ENCODE peak calls at places on chromosome 18, in ten cellular contexts. P is esophagus squamous epithelium; K is heart left ventricle; I is GM23338; U is suprapubic skin; G is ovary; O is effector memory CD4-positive, alpha-beta T cell; Q is naive thymus-derived CD4-positive, alpha-beta T cell; W is left lung; R is GM23248. M is an unnamed sample.

GRCh38 chr18:58229162-58229561 is 185.1 kb downstream of the NEDD4L start:
- DNase-seq in Q (no peak), K (no peak), R (no peak), P (no peak), G (no peak), W (no peak), I (no peak), U (no peak), O (no peak), M (no peak)

GRCh38 chr18:70280007-70280925 is 8.6 kb upstream of the SOCS6 start:
- DNase-seq in G (no peak), O (no peak), Q (no peak), R (peak; percentile 40), K (no peak), P (no peak), I (no peak), W (no peak), U (no peak), M (no peak)

GRCh38 chr18:38539373-38539772 is 973.8 kb upstream of the CELF4 start:
- DNase-seq in I (peak; percentile 16), W (no peak), R (no peak), K (no peak), Q (no peak), P (no peak), G (no peak), O (no peak), U (no peak), M (no peak)

GRCh38 chr18:51807336-51807735 is 532.7 kb upstream of the DCC start:
- DNase-seq in U (no peak), W (peak; percentile 6), R (no peak), I (no peak), O (no peak), K (no peak), Q (no peak), G (no peak), P (no peak), M (no peak)

GRCh38 chr18:58263055-58263732 is 219.2 kb downstream of the NEDD4L start:
- DNase-seq in I (peak; percentile 29), W (no peak), K (no peak), Q (no peak), P (no peak), O (no peak), R (no peak), G (no peak), U (no peak), M (no peak)

GRCh38 chr18:75159238-75159518 is 49.8 kb downstream of the PTGR3 start:
- DNase-seq in O (no peak), Q (no peak), W (no peak), U (no peak), G (no peak), P (no peak), I (no peak), R (no peak), K (no peak), M (no peak)

GRCh38 chr18:74234326-74235171 is 57.2 kb downstream of the CYB5A start:
- DNase-seq in U (no peak), K (no peak), G (no peak), O (no peak), R (peak; percentile 82), I (no peak), Q (no peak), W (no peak), P (no peak), M (no peak)

GRCh38 chr18:23137093-23137640 is 1.9 kb downstream of the CABLES1 start:
- DNase-seq in K (no peak), Q (no peak), G (no peak), O (no peak), R (no peak), I (peak; percentile 54), U (no peak), W (no peak), P (no peak), M (no peak)

GRCh38 chr18:13381907-13382682 is 163.5 kb downstream of the LDLRAD4 start:
- DNase-seq in G (peak; percentile 43), W (peak; percentile 81), O (peak; percentile 42), K (peak; percentile 80), I (no peak), R (peak; percentile 78), P (peak; percentile 6), Q (no peak), U (peak; percentile 71), M (no peak)

GRCh38 chr18:68263481-68263880 is 451.4 kb downstream of the TMX3 start:
- DNase-seq in G (no peak), K (no peak), I (no peak), O (no peak), Q (no peak), R (peak; percentile 77), W (no peak), U (no peak), P (no peak), M (no peak)

GRCh38 chr18:27004056-27004829 is 138.7 kb upstream of the AQP4 start:
- DNase-seq in I (peak; percentile 28), G (no peak), R (peak; percentile 38), W (no peak), Q (no peak), O (no peak), K (no peak), P (no peak), U (no peak), M (no peak)

GRCh38 chr18:11163668-11164067 is 14.3 kb upstream of the PIEZO2 start:
- DNase-seq in O (no peak), W (peak; percentile 82), R (no peak), U (no peak), G (no peak), K (peak; percentile 69), Q (no peak), P (no peak), I (peak; percentile 75), M (no peak)

GRCh38 chr18:37956902-37957301 is 391.3 kb upstream of the CELF4 start:
- DNase-seq in G (no peak), R (no peak), Q (no peak), W (no peak), K (no peak), O (no peak), P (no peak), U (no peak), I (no peak), M (no peak)

GRCh38 chr18:9240270-9240669 is 94.3 kb upstream of the TWSG1 start:
- DNase-seq in I (no peak), P (no peak), K (no peak), Q (no peak), R (no peak), U (no peak), W (no peak), G (no peak), O (no peak), M (no peak)

GRCh38 chr18:9239708-9240107 is 94.9 kb upstream of the TWSG1 start:
- DNase-seq in K (no peak), R (no peak), P (no peak), O (no peak), G (no peak), I (no peak), W (no peak), U (no peak), Q (no peak), M (no peak)

GRCh38 chr18:9249254-9249653 is 85.3 kb upstream of the TWSG1 start:
- DNase-seq in G (no peak), P (no peak), W (no peak), U (no peak), Q (no peak), O (no peak), K (no peak), R (no peak), I (no peak), M (peak; percentile 2)

GRCh38 chr18:9242987-9243386 is 91.6 kb upstream of the TWSG1 start:
- DNase-seq in Q (no peak), R (no peak), I (peak; percentile 32), O (no peak), K (no peak), P (no peak), U (no peak), W (no peak), G (no peak), M (no peak)

DNA sequence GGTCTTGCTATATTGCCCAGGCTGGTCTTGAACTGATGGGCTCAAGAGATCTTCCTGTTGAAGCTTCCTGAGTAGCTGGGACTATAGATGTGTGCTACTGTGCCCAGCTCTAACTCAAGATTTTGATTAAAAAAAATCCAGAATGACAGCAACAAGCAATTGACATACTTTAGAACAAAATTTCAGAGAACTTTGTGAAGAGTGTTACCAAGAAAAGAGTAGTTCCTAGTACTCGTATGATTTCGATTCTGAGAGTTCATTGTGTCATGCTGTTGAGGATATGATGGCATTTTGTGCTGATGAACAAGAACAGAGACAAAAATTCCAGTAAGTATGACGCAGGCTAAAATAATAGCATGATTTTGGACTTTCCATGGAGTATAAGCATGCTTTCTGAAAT is 90.2 kb upstream of the TWSG1 start:
- DNase-seq in Q (no peak), W (no peak), P (no peak), R (no peak), I (no peak), G (no peak), O (no peak), K (no peak), U (no peak), M (no peak)
- H3K4me3 ChIP-seq in Q (no peak overlapping the region), W (no peak overlapping the region), P (no peak overlapping the region), R (no peak overlapping the region), I (no peak overlapping the region), G (no peak overlapping the region), O (no peak overlapping the region), K (no peak overlapping the region), U (no peak overlapping the region), M (no peak overlapping the region)

DNA sequence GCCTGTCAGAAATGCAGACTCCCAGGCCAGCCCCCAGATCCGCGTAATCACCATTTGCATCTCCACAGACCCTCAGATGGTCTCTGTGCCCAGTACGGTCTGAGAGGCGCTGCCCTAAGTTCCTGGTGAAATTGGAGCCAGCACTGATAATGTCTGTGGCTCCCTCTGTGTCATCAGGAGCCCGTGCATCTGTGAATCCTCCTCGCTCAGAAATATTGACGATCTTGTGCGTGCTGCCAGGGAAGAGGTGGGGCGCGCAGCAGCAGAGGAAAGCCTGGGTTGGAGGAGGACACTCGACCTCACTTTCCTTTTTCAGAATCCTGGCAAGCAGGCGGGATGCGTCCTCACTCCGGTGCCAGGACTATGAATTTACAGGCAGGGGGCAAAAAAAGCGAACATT is 686.1 kb upstream of the SALL3 start:
- DNase-seq in U (no peak), P (no peak), O (no peak), I (no peak), R (no peak), G (no peak), Q (no peak), W (no peak), K (no peak), M (no peak)
- H3K27ac ChIP-seq in U (no peak overlapping the region), P (peak overlapping the region; percentile 18), O (no peak overlapping the region), I (no peak overlapping the region), R (no peak overlapping the region), G (no peak overlapping the region), Q (no peak overlapping the region), W (peak overlapping the region; percentile 28), K (no peak overlapping the region), M (no peak overlapping the region)

GRCh38 chr18:8800445-8800844 is 95.1 kb downstream of the MTCL1 start:
- DNase-seq in P (no peak), Q (no peak), G (no peak), I (peak; percentile 77), W (no peak), R (peak; percentile 99), K (no peak), O (no peak), U (no peak), M (peak; percentile 97)
- H3K4me3 ChIP-seq in P (peak overlapping the region; percentile 5), Q (no peak overlapping the region), G (no peak overlapping the region), I (no peak overlapping the region), W (no peak overlapping the region), R (peak overlapping the region; percentile 53), K (no peak overlapping the region), O (no peak overlapping the region), U (no peak overlapping the region), M (no peak overlapping the region)

GRCh38 chr18:35186491-35187034 is 54.3 kb upstream of the ZNF397 start:
- DNase-seq in O (no peak), Q (no peak), P (no peak), K (no peak), W (no peak), G (no peak), I (no peak), R (no peak), U (no peak), M (no peak)
- H3K27ac ChIP-seq in O (no peak overlapping the region), Q (no peak overlapping the region), P (no peak overlapping the region), K (no peak overlapping the region), W (no peak overlapping the region), G (no peak overlapping the region), I (no peak overlapping the region), R (no peak overlapping the region), U (no peak overlapping the region), M (no peak overlapping the region)